ENCODE peak calls at places on chromosomes 5 and 9, in six cellular contexts. A is IMR-90, E is trophoblast cell, Z is mesenchymal stem cell, P is H9, H is H1. N is an unnamed sample.

GRCh38 chr9:93886911-93887310 is 68.2 kb downstream of the BARX1 start:
- DNase-seq in E (peak), P (peak), H (peak), A (no peak), Z (no peak), N (no peak)

GRCh38 chr5:170314696-170315095 is 17.1 kb upstream of the LCP2 start:
- DNase-seq in E (no peak), A (no peak), P (no peak), H (no peak), Z (no peak), N (no peak)

GRCh38 chr5:132915681-132916080 is 42.2 kb downstream of the LEAP2 start:
- DNase-seq in A (peak), H (no peak), E (no peak), P (no peak), Z (no peak), N (no peak)

GRCh38 chr5:142315231-142315900 is 9.5 kb downstream of the SPRY4 start:
- DNase-seq in H (no peak), Z (peak), A (peak), P (no peak), E (no peak), N (no peak)

GRCh38 chr9:27474350-27474749 is 49.7 kb upstream of the IFNK start:
- DNase-seq in P (no peak), Z (no peak), A (no peak), E (no peak), H (no peak), N (no peak)

GRCh38 chr9:99400184-99400731 is 178.2 kb downstream of the SEC61B start:
- DNase-seq in A (no peak), P (peak), E (peak), H (no peak), Z (peak), N (no peak)

GRCh38 chr5:68285857-68286611 is 70.5 kb downstream of the PIK3R1 start:
- DNase-seq in H (no peak), A (peak), P (no peak), Z (peak), E (peak), N (peak)

GRCh38 chr9:14391620-14392019 is 77.7 kb upstream of the NFIB start:
- DNase-seq in E (no peak), H (no peak), A (no peak), P (no peak), Z (no peak), N (no peak)

GRCh38 chr5:178869577-178869976 is 9.8 kb downstream of the ZNF354B start:
- DNase-seq in Z (no peak), P (no peak), H (no peak), A (no peak), E (peak), N (no peak)

GRCh38 chr5:73304381-73304780 is 131.4 kb downstream of the TMEM174 start:
- DNase-seq in P (no peak), A (no peak), H (no peak), Z (no peak), E (no peak), N (no peak)

GRCh38 chr5:95848701-95849100 is 26.2 kb upstream of the GLRX start:
- DNase-seq in E (no peak), Z (no peak), P (no peak), H (no peak), A (peak), N (no peak)

GRCh38 chr9:91082709-91083108 is 279.0 kb downstream of the AUH start:
- DNase-seq in A (no peak), P (no peak), Z (no peak), H (no peak), E (no peak), N (no peak)

GRCh38 chr5:68137451-68138190 is 77.9 kb upstream of the PIK3R1 start:
- DNase-seq in Z (no peak), E (peak), A (peak), H (no peak), P (no peak), N (no peak)

GRCh38 chr9:134062461-134063087 is 5.3 kb downstream of the BRD3 start:
- DNase-seq in A (no peak), E (no peak), P (peak), Z (no peak), H (no peak), N (no peak)

GRCh38 chr9:33309903-33310302 is 19.6 kb downstream of the NFX1 start:
- DNase-seq in E (no peak), H (no peak), P (no peak), Z (no peak), A (peak), N (no peak)

GRCh38 chr5:143002459-143003327 is 232.5 kb downstream of the ARHGAP26 start:
- DNase-seq in E (peak), A (peak), H (no peak), P (no peak), Z (peak), N (no peak)

GRCh38 chr5:51846015-51846414 is 462.8 kb downstream of the ISL1 start:
- DNase-seq in E (peak), A (no peak), H (no peak), Z (no peak), P (no peak), N (no peak)

GRCh38 chr9:127805620-127806019 is 2.9 kb downstream of the FPGS start:
- DNase-seq in P (peak), A (no peak), H (peak), Z (no peak), E (peak), N (no peak)

GRCh38 chr5:94422819-94423218 is 195.6 kb downstream of the KIAA0825 start:
- DNase-seq in E (no peak), A (peak), H (no peak), Z (peak), P (no peak), N (no peak)

GRCh38 chr9:89954229-89954628 is 349.4 kb downstream of the GADD45G start:
- DNase-seq in E (no peak), H (no peak), P (no peak), A (no peak), Z (no peak), N (no peak)

GRCh38 chr5:119435436-119436132 is 16.7 kb upstream of the HSD17B4 start:
- DNase-seq in H (peak), E (peak), P (peak), Z (peak), A (peak), N (no peak)

GRCh38 chr9:79292731-79293280 is 279.0 kb upstream of the TLE4 start:
- DNase-seq in P (no peak), H (no peak), Z (no peak), E (no peak), A (no peak), N (no peak)

GRCh38 chr9:129225815-129226214 is 47.8 kb upstream of the IER5L start:
- DNase-seq in A (peak), Z (peak), P (peak), E (no peak), H (no peak), N (peak)

GRCh38 chr5:81014348-81014747 is 54.2 kb downstream of the RASGRF2 start:
- DNase-seq in A (no peak), P (no peak), Z (no peak), E (no peak), H (no peak), N (no peak)

DNA sequence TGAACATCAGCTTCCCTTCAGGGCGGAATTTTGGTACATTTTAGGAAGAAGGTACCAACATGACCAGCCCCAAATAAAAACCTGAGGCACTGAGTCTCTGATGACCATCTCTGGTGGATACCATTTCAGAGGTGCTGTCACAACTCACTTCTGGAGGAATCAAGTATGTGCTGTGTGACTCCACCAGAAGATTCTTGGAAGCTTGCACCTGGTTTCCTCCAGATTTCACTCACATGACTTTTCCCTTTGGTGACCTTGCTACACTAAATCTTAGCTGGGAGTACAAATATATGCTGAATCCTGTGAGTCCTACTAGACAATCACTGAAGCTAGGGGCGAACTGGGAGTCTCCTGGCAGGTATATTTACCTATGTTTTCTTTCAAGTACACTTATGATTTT is 28.5 kb downstream of the ECPAS start:
- DNase-seq in A (no peak), P (no peak), E (no peak), H (no peak), Z (no peak), N (no peak)
- H3K18ac ChIP-seq in A (no peak), P (no peak), E (no peak), H (no peak), Z (no peak), N (no peak)

DNA sequence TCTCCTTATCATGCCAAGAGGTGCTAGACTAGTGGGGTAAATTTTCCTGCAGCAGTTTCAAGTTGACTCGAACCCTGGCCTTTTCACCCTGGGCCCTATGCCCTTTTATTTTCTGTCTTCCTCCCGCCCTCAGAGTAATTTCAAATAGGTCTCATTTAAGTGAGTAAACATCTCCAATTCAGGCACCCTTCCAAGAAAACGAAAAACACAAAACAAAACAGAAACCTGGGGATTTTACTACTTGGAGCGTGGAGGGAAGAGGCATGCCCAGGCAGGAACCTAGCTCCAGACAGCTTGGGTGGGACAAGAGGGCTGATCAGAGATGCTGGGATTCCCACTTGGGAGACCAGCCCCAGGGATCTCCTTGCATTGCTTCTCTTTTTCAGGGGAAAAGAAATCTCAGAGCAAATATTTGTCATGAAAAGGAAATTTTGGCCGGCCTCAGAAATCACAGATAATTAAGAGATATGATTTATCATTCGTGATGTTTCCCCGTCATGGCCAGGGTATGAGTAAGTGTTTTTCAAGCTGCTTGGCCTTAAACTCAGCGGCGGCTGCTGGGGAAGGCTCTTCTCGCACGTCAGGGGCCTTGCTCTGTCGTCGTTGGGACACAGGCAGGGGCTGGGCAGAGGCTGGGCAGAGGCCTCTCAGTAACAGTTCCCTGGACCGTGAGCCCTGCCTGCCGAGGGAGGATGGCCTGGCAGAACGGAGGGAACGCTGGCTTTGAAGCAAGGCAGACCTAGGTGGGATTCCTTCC is 248.6 kb upstream of the KLF4 start:
- DNase-seq in A (peak), Z (peak), P (no peak), E (no peak), H (no peak), N (no peak)
- H3K18ac ChIP-seq in A (peak), Z (peak), P (peak), E (peak), H (peak), N (peak)

GRCh38 chr5:125834438-125835147 is 588.6 kb upstream of the GRAMD2B start:
- DNase-seq in Z (no peak), H (no peak), A (no peak), E (no peak), P (no peak), N (peak)

GRCh38 chr5:125835293-125836172 is 587.7 kb upstream of the GRAMD2B start:
- DNase-seq in H (peak), E (peak), Z (peak), A (peak), P (peak), N (peak)
- H3K18ac ChIP-seq in H (no peak), E (no peak), Z (no peak), A (no peak), P (no peak), N (no peak)

GRCh38 chr9:19420877-19421276 is 12.1 kb downstream of the ACER2 start:
- DNase-seq in E (peak), H (no peak), Z (no peak), P (no peak), A (no peak), N (no peak)

GRCh38 chr9:19429590-19429989 is 20.8 kb downstream of the ACER2 start:
- DNase-seq in P (no peak), E (peak), A (peak), H (no peak), Z (no peak), N (no peak)

DNA sequence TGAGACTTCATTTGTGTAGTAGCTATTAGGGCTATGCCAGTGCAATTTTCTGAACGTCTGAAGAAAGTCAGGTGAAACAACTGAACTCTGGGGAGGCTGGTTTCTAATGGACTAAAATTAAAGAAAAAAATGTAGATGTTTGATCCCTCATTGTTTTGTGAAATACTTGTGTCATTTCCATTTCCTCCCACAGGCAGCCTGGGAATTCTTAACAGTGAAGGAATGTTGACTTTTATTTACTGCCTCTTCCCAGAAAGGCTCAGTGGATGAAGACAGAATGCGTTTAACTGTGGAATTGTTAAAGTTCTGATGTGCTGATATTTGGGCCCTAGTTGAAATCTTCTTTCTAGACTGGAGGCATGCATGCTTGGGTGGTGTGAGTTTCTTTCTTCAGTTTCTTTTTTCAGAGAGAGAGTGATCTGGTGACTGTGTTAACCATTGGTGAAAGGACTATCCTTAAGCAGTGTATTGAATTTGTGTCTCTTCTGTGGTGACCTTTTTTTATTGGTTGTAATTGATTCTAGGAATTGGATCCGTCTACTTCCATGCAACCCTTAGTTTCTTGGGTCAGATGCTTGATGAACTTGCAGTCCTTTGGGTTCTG is 15.5 kb downstream of the ACER2 start:
- DNase-seq in H (no peak), E (peak), P (no peak), A (no peak), Z (peak), N (no peak)
- H3K18ac ChIP-seq in H (no peak), E (no peak), P (no peak), A (no peak), Z (peak), N (no peak)

N was measured in neuronal stem cell.